ENCODE peak calls at places on chromosomes 4 and X, in seven cellular contexts. X is H9; A is stimulated activated CD4-positive, alpha-beta T cell treated with anti-CD3 and anti-CD28 coated beads, TNF-alpha, amount 100 ng/mL, for 48 hours; I is AG10803; B is GM04504; J is NCI-H524 treated with DMSO at 0.1 percent for 48 hours; D is SK-N-SH. C is an unnamed sample.

GRCh38 chrX:54817220-54817820 is 9.8 kb downstream of the MAGED2 start:
- DNase-seq in A (no peak), X (no peak), J (no peak), D (peak), B (no peak), I (no peak), C (no peak)

GRCh38 chr4:41318839-41319530 is 62.3 kb downstream of the UCHL1 start:
- DNase-seq in X (no peak), B (no peak), I (no peak), J (no peak), D (no peak), A (no peak), C (no peak)

GRCh38 chr4:79852305-79852730 is 220.7 kb downstream of the ANTXR2 start:
- DNase-seq in I (peak), A (no peak), B (peak), D (no peak), J (no peak), X (peak), C (no peak)

GRCh38 chr4:13267091-13267490 is 217.0 kb downstream of the RAB28 start:
- DNase-seq in D (no peak), X (no peak), A (no peak), B (no peak), I (no peak), J (no peak), C (no peak)

GRCh38 chr4:173529505-173530325 is at the start of gene HAND2:
- DNase-seq in A (no peak), D (peak), I (peak), X (peak), B (no peak), J (no peak), C (no peak)

GRCh38 chrX:151153086-151153485 is 23.3 kb upstream of the GPR50 start:
- DNase-seq in D (no peak), J (no peak), I (peak), X (peak), B (peak), A (no peak), C (no peak)

GRCh38 chr4:1045193-1045594 is 33.8 kb downstream of the FGFRL1 start:
- DNase-seq in D (no peak), B (no peak), A (no peak), J (no peak), X (no peak), I (no peak), C (no peak)

GRCh38 chr4:4384837-4385236 is 2.1 kb upstream of the NSG1 start:
- DNase-seq in X (peak), B (no peak), I (no peak), J (no peak), A (no peak), D (peak), C (no peak)

GRCh38 chrX:129931411-129932136 is 25.6 kb downstream of the UTP14A start:
- DNase-seq in J (peak), B (peak), X (peak), A (peak), I (peak), D (peak), C (no peak)

GRCh38 chrX:42093756-42094155 is 170.4 kb upstream of the CASK start:
- DNase-seq in I (no peak), D (no peak), A (no peak), J (no peak), X (no peak), B (no peak), C (no peak)

GRCh38 chr4:20428410-20429160 is 176.9 kb downstream of the SLIT2 start:
- DNase-seq in D (no peak), B (no peak), A (no peak), I (no peak), X (no peak), J (no peak), C (no peak)

GRCh38 chr4:76339364-76339763 is 32.8 kb downstream of the STBD1 start:
- DNase-seq in A (no peak), J (no peak), B (no peak), I (no peak), D (no peak), X (no peak), C (no peak)

GRCh38 chr4:80831383-80832361 is 198.8 kb upstream of the BMP3 start:
- DNase-seq in I (peak), D (no peak), A (no peak), X (no peak), B (peak), J (no peak), C (no peak)

GRCh38 chr4:163701915-163702314 is 207.4 kb downstream of the TMA16 start:
- DNase-seq in I (no peak), X (no peak), J (no peak), D (no peak), A (no peak), B (no peak), C (no peak)

GRCh38 chr4:149291463-149291862 is 524.2 kb downstream of the IQCM start:
- DNase-seq in A (no peak), J (no peak), X (no peak), D (no peak), I (peak), B (peak), C (no peak)

GRCh38 chrX:41952102-41952501 is 28.7 kb upstream of the CASK start:
- DNase-seq in D (no peak), B (no peak), X (no peak), A (no peak), J (peak), I (no peak), C (no peak)

GRCh38 chr4:38867478-38868054 is at the start of gene FAM114A1:
- DNase-seq in A (no peak), D (peak), B (peak), X (peak), J (no peak), I (peak), C (no peak)

GRCh38 chr4:149523039-149523438 is 292.6 kb downstream of the IQCM start:
- DNase-seq in B (no peak), I (no peak), A (no peak), D (no peak), J (no peak), X (no peak), C (no peak)

GRCh38 chr4:125045311-125045710 is 269.4 kb upstream of the FAT4 start:
- DNase-seq in J (no peak), D (no peak), B (no peak), X (no peak), I (no peak), A (no peak), C (no peak)

GRCh38 chr4:88517825-88518224 is 5.8 kb downstream of the PYURF start:
- DNase-seq in D (no peak), X (no peak), I (no peak), A (no peak), J (no peak), B (no peak), C (no peak)

GRCh38 chrX:66110112-66110511 is 53.9 kb upstream of the HEPH start:
- DNase-seq in B (peak), A (no peak), J (no peak), I (peak), D (peak), X (peak), C (peak)

GRCh38 chr4:54371211-54371610 is 142.1 kb downstream of the PDGFRA start:
- DNase-seq in J (no peak), I (no peak), A (no peak), X (no peak), D (no peak), B (no peak), C (no peak)

GRCh38 chr4:110306363-110306762 is 107.9 kb upstream of the ELOVL6 start:
- DNase-seq in J (no peak), I (peak), D (peak), A (no peak), B (no peak), X (no peak), C (no peak)

GRCh38 chr4:95077864-95078263 is 320.1 kb downstream of the BMPR1B start:
- DNase-seq in B (no peak), X (no peak), J (no peak), A (no peak), D (no peak), I (peak), C (no peak)

GRCh38 chr4:120007171-120007894 is 59.3 kb downstream of the MAD2L1 start:
- DNase-seq in B (peak), A (no peak), I (peak), D (no peak), J (no peak), X (no peak), C (no peak)

GRCh38 chr4:15690020-15690809 is 8.6 kb downstream of the FAM200B start:
- DNase-seq in X (no peak), J (no peak), I (peak), B (peak), D (no peak), A (no peak), C (peak)

GRCh38 chrX:70436380-70436779 is 8.3 kb upstream of the DLG3 start:
- DNase-seq in J (peak), A (no peak), D (peak), B (no peak), I (no peak), X (peak), C (no peak)

GRCh38 chr4:81747242-81747930 is 275.7 kb upstream of the RASGEF1B start:
- DNase-seq in J (no peak), A (no peak), D (no peak), I (no peak), X (no peak), B (no peak), C (peak)

GRCh38 chr4:113979157-113979972 is at the start of gene ARSJ:
- DNase-seq in X (peak), D (peak), I (peak), B (peak), A (no peak), J (no peak), C (no peak)

GRCh38 chr4:158182736-158183135 is 9.9 kb upstream of the GASK1B start:
- DNase-seq in D (peak), X (peak), A (no peak), I (peak), J (no peak), B (no peak), C (no peak)

GRCh38 chr4:182748949-182749348 is 168.2 kb downstream of the DCTD start:
- DNase-seq in A (no peak), B (no peak), I (no peak), X (no peak), J (no peak), D (no peak), C (no peak)

GRCh38 chr4:105369988-105370387 is 103.9 kb downstream of the PPA2 start:
- DNase-seq in J (no peak), X (no peak), D (no peak), A (no peak), B (no peak), I (peak), C (no peak)

C was measured in HL-60.